ENCODE peak calls at places on chromosomes 5 and 9, in four cellular contexts. Q, O, B and Y are unnamed samples.

GRCh38 chr5:105931782-105932489 is 1738.8 kb downstream of the EFNA5 start:
- DNase-seq in Q (no peak), O (no peak), B (no peak), Y (peak)

GRCh38 chr5:164934561-164934960 is 1429.1 kb downstream of the MAT2B start:
- DNase-seq in B (no peak), O (no peak), Q (no peak), Y (no peak)

GRCh38 chr5:62742214-62742613 is 163.6 kb downstream of the LRRC70 start:
- DNase-seq in B (no peak), Q (no peak), O (no peak), Y (no peak)

GRCh38 chr9:98074119-98074990 is 17.8 kb downstream of the NANS start:
- DNase-seq in O (peak), Q (peak), B (peak), Y (peak)

GRCh38 chr5:5523066-5523505 is 100.6 kb downstream of the ICE1 start:
- DNase-seq in B (no peak), Q (no peak), O (no peak), Y (peak)

GRCh38 chr5:172777381-172778222 is 6.6 kb upstream of the DUSP1 start:
- DNase-seq in B (peak), O (peak), Q (peak), Y (peak)

GRCh38 chr9:21084242-21084850 is 6.6 kb upstream of the IFNB1 start:
- DNase-seq in Q (no peak), B (no peak), O (no peak), Y (no peak)

GRCh38 chr5:134905246-134905996 is 490 bp downstream of the PCBD2 start:
- DNase-seq in O (peak), B (no peak), Q (peak), Y (peak)

GRCh38 chr5:161546463-161547301 is at the start of gene GABRB2:
- DNase-seq in O (peak), B (peak), Q (peak), Y (peak)

GRCh38 chr5:147017621-147018020 is 139.1 kb upstream of the PPP2R2B start:
- DNase-seq in O (no peak), B (no peak), Q (no peak), Y (no peak)

GRCh38 chr5:88672644-88673493 is 210.1 kb downstream of the MEF2C start:
- DNase-seq in Q (no peak), B (no peak), O (peak), Y (no peak)

GRCh38 chr5:88674262-88675158 is 208.5 kb downstream of the MEF2C start:
- DNase-seq in B (no peak), O (peak), Q (no peak), Y (peak)

GRCh38 chr5:88671408-88671807 is 211.6 kb downstream of the MEF2C start:
- DNase-seq in Q (no peak), O (no peak), B (no peak), Y (no peak)

GRCh38 chr5:88669314-88669713 is 213.7 kb downstream of the MEF2C start:
- DNase-seq in O (no peak), B (no peak), Q (no peak), Y (no peak)

DNA sequence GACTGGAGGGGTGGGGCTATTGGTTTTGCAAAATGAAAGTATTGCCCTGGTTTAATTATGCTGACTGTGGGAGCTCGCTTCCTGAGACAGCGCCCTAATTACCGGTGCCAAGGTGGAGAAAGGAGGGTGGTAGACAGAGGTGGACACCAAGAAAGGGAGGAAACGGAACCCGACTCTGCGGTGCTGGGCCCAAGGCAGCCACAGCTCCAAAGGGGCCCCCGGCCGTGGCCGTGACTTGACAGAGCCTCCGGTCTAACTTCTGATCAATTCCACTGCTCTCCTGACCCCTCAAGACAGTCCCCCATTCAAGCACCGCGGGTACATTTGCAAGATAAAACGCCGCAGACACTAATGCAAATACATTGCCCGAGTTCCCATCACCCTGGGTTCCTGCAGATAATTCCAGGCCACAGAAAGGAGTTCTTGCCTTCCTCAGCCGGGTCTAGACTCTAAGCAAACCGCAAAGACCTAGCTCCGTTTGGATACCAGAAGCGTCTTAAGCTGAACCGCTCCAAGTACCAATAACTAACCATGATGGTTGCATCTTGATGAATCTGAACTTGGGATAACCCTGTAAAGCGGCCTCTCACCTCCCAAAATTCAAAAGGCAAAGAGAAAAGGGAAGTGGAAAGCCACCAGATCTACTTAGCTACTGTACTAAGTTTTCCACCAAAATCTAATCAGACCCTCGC is 211.0 kb downstream of the MEF2C start:
- DNase-seq in Q (no peak), B (no peak), O (peak), Y (no peak)
- H3K4me3 ChIP-seq in Q (no peak), B (no peak), O (peak), Y (no peak)

DNA sequence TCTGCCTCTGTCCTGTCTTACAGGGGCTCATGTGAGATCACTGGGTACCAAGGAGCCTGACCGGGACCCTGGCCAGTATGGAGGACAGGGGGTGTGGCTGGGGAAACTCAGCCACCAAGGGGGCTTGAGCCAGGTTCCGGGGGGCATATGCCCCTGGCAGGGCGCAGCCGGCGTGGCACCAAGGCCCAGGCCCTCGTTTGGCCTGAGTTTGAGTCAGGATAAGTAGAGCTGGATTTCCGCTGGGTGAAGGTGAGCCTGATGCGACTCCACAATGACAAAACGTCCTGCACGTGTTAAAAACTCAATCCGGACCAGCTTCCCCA is 616 bp upstream of the TSPAN17 start:
- DNase-seq in Q (no peak), B (no peak), O (no peak), Y (no peak)
- H3K4me3 ChIP-seq in Q (peak), B (no peak), O (peak), Y (peak)

DNA sequence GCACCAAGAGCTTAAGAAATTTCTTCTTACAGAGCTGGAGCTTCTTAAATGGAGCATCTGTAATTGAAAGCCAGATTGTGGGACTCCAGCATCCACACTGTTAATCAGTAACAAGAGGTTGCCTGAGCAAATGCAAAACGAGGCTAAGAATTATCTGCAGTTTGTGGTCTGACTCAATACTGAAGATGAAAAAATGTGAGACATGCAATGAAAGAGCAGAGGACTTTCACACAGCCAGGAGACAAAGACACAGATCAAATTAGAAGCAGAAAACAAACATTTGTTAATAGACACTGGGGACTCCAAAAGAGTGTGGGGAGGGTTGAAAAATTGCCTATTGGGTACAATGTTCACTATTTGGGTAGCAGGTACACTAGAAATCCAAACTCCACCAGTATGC is 62.5 kb upstream of the CTXN3 start:
- DNase-seq in B (no peak), O (no peak), Q (no peak), Y (peak)
- H3K4me3 ChIP-seq in B (no peak), O (no peak), Q (no peak), Y (no peak)

DNA sequence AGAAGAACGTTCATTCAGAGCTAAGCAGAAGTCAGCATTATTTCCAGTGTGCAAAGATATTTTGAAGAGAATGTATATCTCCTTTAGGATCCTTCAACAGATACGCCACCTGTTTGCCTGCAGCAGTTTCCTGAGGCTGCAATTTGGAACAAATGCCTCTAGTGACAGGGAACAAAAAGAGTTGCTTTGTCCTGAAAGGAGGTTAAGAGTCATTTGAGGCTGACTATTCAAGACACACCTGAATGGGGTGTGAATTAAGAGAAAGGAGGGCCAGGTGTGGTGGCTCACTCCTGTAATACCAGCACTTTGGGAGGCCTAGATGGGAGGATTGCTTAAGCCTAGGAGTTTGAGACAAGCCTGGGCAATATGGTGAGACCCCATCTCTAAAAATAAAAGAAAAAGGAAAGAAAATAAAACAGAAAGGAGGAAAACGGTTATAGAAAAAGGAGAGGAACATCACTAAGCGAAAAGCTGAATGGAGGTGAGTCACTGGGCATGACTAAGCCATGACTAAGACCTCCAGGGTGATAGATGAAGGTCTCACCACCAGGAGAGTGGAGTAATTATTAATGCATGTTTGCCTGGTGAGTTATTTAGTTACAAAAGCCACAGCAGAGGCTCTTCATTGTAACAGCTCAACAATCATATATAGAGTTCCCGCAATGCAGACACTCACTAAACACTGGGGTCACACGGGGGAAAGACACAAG is 255.2 kb upstream of the TNC start:
- DNase-seq in B (no peak), O (peak), Q (no peak), Y (peak)
- H3K4me3 ChIP-seq in B (no peak), O (no peak), Q (no peak), Y (no peak)

GRCh38 chr5:133565993-133566392 is 46.3 kb downstream of the FSTL4 start:
- DNase-seq in B (no peak), Q (no peak), O (peak), Y (peak)

GRCh38 chr5:133564921-133565565 is 47.3 kb downstream of the FSTL4 start:
- DNase-seq in O (peak), Q (no peak), B (no peak), Y (no peak)

GRCh38 chr5:133569347-133569746 is 43.0 kb downstream of the FSTL4 start:
- DNase-seq in B (no peak), Q (no peak), O (peak), Y (peak)
- H3K4me3 ChIP-seq in B (no peak), Q (no peak), O (no peak), Y (no peak)

DNA sequence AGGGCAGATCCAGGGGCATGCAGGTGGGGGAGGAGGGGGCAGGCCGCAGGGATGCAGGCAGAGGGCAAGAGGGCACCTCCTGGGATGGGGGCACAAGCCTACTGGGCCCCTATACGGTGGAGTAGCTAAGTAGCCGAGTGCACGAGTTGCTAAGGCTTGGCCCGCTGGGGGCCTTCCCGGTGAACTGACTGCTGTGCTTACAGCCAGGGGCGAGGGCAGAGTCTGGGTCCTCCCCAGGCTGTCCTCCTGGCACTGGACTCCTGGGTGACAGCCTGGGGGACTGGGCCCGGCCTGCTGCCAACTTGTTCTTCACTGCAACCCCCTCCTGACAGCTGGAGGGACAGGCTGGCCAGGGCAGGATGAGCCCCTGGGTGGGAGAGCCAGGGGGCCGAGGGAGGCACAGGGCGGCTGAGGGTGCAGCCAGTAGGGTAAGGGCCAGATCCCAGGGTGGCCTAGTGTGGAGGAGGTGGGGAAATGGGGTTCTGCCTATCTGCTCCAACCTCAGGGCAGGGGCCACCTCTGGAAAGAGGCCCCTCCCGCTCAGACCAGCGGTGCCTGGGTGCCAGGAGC is 1.7 kb upstream of the EGFL7 start:
- DNase-seq in O (no peak), Q (no peak), B (no peak), Y (no peak)
- H3K4me3 ChIP-seq in O (no peak), Q (no peak), B (no peak), Y (no peak)

GRCh38 chr9:96505316-96505991 is 55.5 kb downstream of the HABP4 start:
- DNase-seq in O (peak), Q (peak), B (no peak), Y (peak)

GRCh38 chr9:96503918-96504317 is 53.9 kb downstream of the HABP4 start:
- DNase-seq in Q (no peak), B (no peak), O (no peak), Y (no peak)

GRCh38 chr9:96500696-96501660 is 51.0 kb downstream of the HABP4 start:
- DNase-seq in Q (no peak), O (no peak), B (no peak), Y (peak)

GRCh38 chr9:96499257-96499656 is 49.3 kb downstream of the HABP4 start:
- DNase-seq in O (no peak), Q (no peak), B (no peak), Y (no peak)

GRCh38 chr9:96501981-96502833 is 52.2 kb downstream of the HABP4 start:
- DNase-seq in Q (no peak), O (no peak), B (no peak), Y (no peak)
- H3K4me3 ChIP-seq in Q (no peak), O (no peak), B (no peak), Y (no peak)

DNA sequence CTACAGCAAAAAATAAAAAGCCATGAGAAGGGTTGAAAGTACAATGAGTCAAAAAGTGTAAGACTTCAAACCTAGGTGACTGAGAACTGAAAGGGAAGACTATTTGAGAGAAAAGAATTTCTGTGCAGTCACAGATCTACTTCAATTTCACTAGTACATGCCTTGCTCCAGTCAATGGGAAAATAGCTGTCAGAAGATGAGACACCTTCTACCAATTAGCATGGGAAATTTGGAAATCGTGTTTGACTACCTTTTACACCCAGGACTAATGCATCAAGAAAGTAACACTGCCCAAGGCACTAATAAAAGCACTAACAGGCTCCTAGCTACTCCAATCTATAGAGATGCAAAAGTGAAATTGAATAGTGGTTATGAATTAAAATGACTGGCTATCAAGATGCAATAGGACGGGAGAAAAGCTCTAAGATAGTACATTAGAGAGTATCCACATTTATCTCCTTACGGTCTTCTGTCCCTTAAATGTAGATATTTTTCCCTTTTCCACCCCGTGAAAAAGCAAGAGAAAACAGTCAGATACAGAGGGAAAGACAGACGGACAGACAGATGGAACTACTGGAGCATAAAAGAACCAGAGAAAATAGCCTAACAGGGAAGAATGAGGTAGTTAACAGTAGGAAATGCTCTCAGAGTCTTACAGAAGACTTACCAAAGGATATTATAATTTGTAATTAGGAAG is 15.2 kb downstream of the ERP44 start:
- DNase-seq in B (no peak), Q (no peak), O (no peak), Y (no peak)
- H3K4me3 ChIP-seq in B (no peak), Q (no peak), O (no peak), Y (no peak)